ENCODE peak calls at places on chromosomes 5 and 9, in eight cellular contexts. W, I, P, J, F, B, X and Z are unnamed samples.

GRCh38 chr5:169574147-169574646 is 9.4 kb upstream of the SPDL1 start:
- DNase-seq in W (no peak), I (no peak), P (no peak), J (no peak), F (no peak), B (no peak), X (no peak), Z (no peak)

GRCh38 chr5:122726990-122727616 is 47.8 kb upstream of the SNX2 start:
- DNase-seq in W (no peak), I (no peak), P (no peak), J (peak), F (no peak), B (no peak), X (peak), Z (no peak)

GRCh38 chr9:98010450-98010849 is 27.3 kb downstream of the ANP32B start:
- DNase-seq in W (no peak), I (no peak), P (peak), J (peak), F (no peak), B (peak), X (peak), Z (no peak)

GRCh38 chr5:179863449-179864085 is 5.0 kb upstream of the MRNIP start:
- DNase-seq in W (no peak), I (no peak), P (no peak), J (no peak), F (no peak), B (no peak), X (no peak), Z (no peak)

GRCh38 chr5:103041071-103041676 is 78.8 kb downstream of the GIN1 start:
- DNase-seq in W (no peak), I (no peak), P (no peak), J (peak), F (no peak), B (no peak), X (peak), Z (no peak)

GRCh38 chr9:126472446-126472845 is 141.3 kb upstream of the LMX1B start:
- DNase-seq in W (no peak), I (no peak), P (no peak), J (no peak), F (no peak), B (no peak), X (no peak), Z (no peak)

GRCh38 chr5:110333384-110333783 is 393.1 kb downstream of the TMEM232 start:
- DNase-seq in W (no peak), I (no peak), P (peak), J (no peak), F (no peak), B (peak), X (no peak), Z (no peak)

GRCh38 chr5:6576861-6577501 is 55.9 kb downstream of the NSUN2 start:
- DNase-seq in W (peak), I (no peak), P (peak), J (peak), F (peak), B (peak), X (no peak), Z (no peak)

GRCh38 chr5:158541535-158541934 is 558.2 kb downstream of the EBF1 start:
- DNase-seq in W (no peak), I (no peak), P (no peak), J (no peak), F (no peak), B (no peak), X (no peak), Z (no peak)

GRCh38 chr5:156208271-156208670 is 118.7 kb upstream of the SGCD start:
- DNase-seq in W (peak), I (no peak), P (no peak), J (no peak), F (no peak), B (peak), X (no peak), Z (no peak)

GRCh38 chr9:81690251-81690851 is 1.0 kb upstream of the TLE1 start:
- DNase-seq in W (peak), I (peak), P (peak), J (no peak), F (peak), B (peak), X (no peak), Z (peak)

GRCh38 chr9:88775559-88775958 is 215.7 kb upstream of the S1PR3 start:
- DNase-seq in W (no peak), I (no peak), P (no peak), J (no peak), F (no peak), B (no peak), X (no peak), Z (no peak)

GRCh38 chr9:96136992-96137665 is 164.8 kb downstream of the HSD17B3 start:
- DNase-seq in W (no peak), I (peak), P (no peak), J (peak), F (no peak), B (peak), X (no peak), Z (no peak)

GRCh38 chr5:139147743-139148079 is 50.5 kb downstream of the SIL1 start:
- DNase-seq in W (no peak), I (peak), P (no peak), J (no peak), F (peak), B (no peak), X (no peak), Z (no peak)

GRCh38 chr5:98341038-98341710 is 432.3 kb upstream of the RGMB start:
- DNase-seq in W (no peak), I (no peak), P (no peak), J (no peak), F (no peak), B (no peak), X (peak), Z (no peak)

GRCh38 chr9:31119882-31120481 is 1264.5 kb upstream of the ACO1 start:
- DNase-seq in W (peak), I (no peak), P (peak), J (peak), F (no peak), B (peak), X (no peak), Z (no peak)

GRCh38 chr5:120258123-120258522 is 206.0 kb upstream of the PRR16 start:
- DNase-seq in W (no peak), I (no peak), P (no peak), J (no peak), F (no peak), B (no peak), X (no peak), Z (no peak)

GRCh38 chr5:83899351-83899970 is 178.8 kb upstream of the HAPLN1 start:
- DNase-seq in W (no peak), I (no peak), P (no peak), J (no peak), F (no peak), B (no peak), X (no peak), Z (no peak)

GRCh38 chr5:92838253-92838652 is 742.8 kb downstream of the NR2F1-AS1 start:
- DNase-seq in W (peak), I (no peak), P (no peak), J (peak), F (no peak), B (peak), X (no peak), Z (no peak)

GRCh38 chr9:126638571-126639132 is 24.9 kb downstream of the LMX1B start:
- DNase-seq in W (no peak), I (no peak), P (peak), J (no peak), F (no peak), B (peak), X (no peak), Z (no peak)

GRCh38 chr9:69535296-69535832 is 136.8 kb downstream of the APBA1 start:
- DNase-seq in W (no peak), I (no peak), P (no peak), J (no peak), F (no peak), B (no peak), X (no peak), Z (no peak)

GRCh38 chr5:92409131-92409530 is 1026.0 kb upstream of the ARRDC3 start:
- DNase-seq in W (no peak), I (no peak), P (no peak), J (no peak), F (no peak), B (no peak), X (no peak), Z (no peak)

GRCh38 chr5:93886917-93887361 is 145.5 kb upstream of the POU5F2 start:
- DNase-seq in W (no peak), I (no peak), P (no peak), J (no peak), F (no peak), B (no peak), X (no peak), Z (no peak)

GRCh38 chr5:93831449-93831848 is 90.0 kb upstream of the POU5F2 start:
- DNase-seq in W (no peak), I (no peak), P (no peak), J (no peak), F (no peak), B (no peak), X (peak), Z (no peak)

GRCh38 chr5:170273968-170274710 is 23.4 kb downstream of the LCP2 start:
- DNase-seq in W (peak), I (no peak), P (peak), J (no peak), F (no peak), B (peak), X (no peak), Z (no peak)

GRCh38 chr9:16058131-16058549 is 505.3 kb downstream of the CCDC171 start:
- DNase-seq in W (no peak), I (no peak), P (peak), J (peak), F (no peak), B (no peak), X (peak), Z (no peak)

GRCh38 chr5:172726966-172727365 is 44.0 kb downstream of the DUSP1 start:
- DNase-seq in W (no peak), I (no peak), P (no peak), J (no peak), F (no peak), B (no peak), X (no peak), Z (no peak)

GRCh38 chr5:61289241-61289640 is 42.8 kb upstream of the ZSWIM6 start:
- DNase-seq in W (no peak), I (no peak), P (no peak), J (no peak), F (no peak), B (peak), X (no peak), Z (no peak)
- TF ChIP-seq CTCF in W (no peak), I (no peak), P (no peak), J (no peak), F (no peak), B (peak), X (no peak), Z (no peak)

GRCh38 chr5:146909496-146910068 is 31.0 kb upstream of the PPP2R2B start:
- DNase-seq in W (no peak), I (no peak), P (no peak), J (no peak), F (no peak), B (no peak), X (no peak), Z (no peak)

GRCh38 chr5:146903789-146904188 is 25.2 kb upstream of the PPP2R2B start:
- DNase-seq in W (no peak), I (no peak), P (no peak), J (no peak), F (no peak), B (no peak), X (no peak), Z (no peak)

GRCh38 chr5:146910239-146910638 is 31.7 kb upstream of the PPP2R2B start:
- DNase-seq in W (no peak), I (no peak), P (no peak), J (no peak), F (no peak), B (no peak), X (no peak), Z (no peak)

GRCh38 chr5:146904890-146905289 is 26.3 kb upstream of the PPP2R2B start:
- DNase-seq in W (no peak), I (no peak), P (no peak), J (no peak), F (no peak), B (no peak), X (no peak), Z (no peak)

DNA sequence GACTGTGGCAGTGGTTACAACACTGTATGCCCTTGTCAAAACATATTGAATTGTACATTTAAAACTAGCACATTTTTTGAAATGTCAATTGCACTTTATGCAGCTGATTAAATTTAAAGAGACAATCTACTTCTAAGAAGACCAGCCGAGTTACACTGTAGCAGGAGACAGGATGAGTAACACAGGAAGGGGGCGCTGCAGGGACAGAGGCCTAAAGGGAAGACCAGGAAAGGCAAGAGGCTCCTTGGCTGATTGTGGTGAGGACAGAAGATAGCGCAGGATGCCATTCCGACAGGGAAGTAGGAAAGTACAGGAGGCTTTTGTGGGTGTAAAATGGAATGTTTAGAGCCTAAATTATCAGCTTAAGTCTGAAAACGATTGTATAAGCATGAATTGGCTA is 28.2 kb upstream of the PPP2R2B start:
- DNase-seq in W (peak), I (no peak), P (peak), J (no peak), F (no peak), B (peak), X (no peak), Z (no peak)
- TF ChIP-seq CTCF in W (no peak), I (no peak), P (peak), J (no peak), F (no peak), B (peak), X (no peak), Z (no peak)

DNA sequence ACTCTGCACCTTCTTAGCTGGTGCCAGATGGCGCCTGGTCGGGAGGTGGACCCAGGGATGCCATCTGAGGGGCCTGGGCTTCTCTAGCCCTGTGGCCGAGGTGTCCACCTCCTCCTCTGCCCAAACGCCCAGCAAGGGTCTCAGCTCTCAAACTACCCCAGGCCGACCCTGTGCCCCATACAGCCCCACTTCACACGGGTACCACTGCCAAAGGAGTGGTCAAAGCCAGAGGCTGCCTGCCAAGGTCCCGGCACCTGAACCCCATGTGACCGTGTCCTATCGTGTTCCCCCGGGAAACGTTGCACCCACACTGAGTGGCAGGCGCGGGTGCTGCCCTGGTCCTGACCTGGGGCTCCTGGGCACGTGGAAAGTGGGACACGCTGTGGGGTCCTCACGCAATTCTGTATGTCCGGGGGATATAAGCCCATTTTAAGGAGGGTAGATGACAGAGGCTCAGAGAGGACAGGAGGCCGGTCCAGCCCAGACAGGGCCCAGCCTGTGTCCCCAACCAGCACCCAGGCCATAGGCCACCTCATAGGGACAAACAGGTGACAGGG is 1.9 kb downstream of the ENTPD8 start:
- DNase-seq in W (no peak), I (peak), P (no peak), J (no peak), F (no peak), B (no peak), X (no peak), Z (no peak)
- TF ChIP-seq CTCF in W (no peak), I (no peak), P (no peak), J (no peak), F (no peak), B (no peak), X (no peak), Z (no peak)

GRCh38 chr9:129270903-129271431 is 92.9 kb upstream of the IER5L start:
- DNase-seq in W (no peak), I (peak), P (no peak), J (peak), F (no peak), B (no peak), X (peak), Z (no peak)
- TF ChIP-seq CTCF in W (no peak), I (no peak), P (no peak), J (no peak), F (no peak), B (no peak), X (no peak), Z (no peak)

GRCh38 chr9:20552874-20553624 is 69.2 kb downstream of the MLLT3 start:
- DNase-seq in W (no peak), I (no peak), P (no peak), J (no peak), F (no peak), B (no peak), X (no peak), Z (no peak)
- TF ChIP-seq CTCF in W (no peak), I (no peak), P (no peak), J (no peak), F (peak), B (no peak), X (peak), Z (peak)

DNA sequence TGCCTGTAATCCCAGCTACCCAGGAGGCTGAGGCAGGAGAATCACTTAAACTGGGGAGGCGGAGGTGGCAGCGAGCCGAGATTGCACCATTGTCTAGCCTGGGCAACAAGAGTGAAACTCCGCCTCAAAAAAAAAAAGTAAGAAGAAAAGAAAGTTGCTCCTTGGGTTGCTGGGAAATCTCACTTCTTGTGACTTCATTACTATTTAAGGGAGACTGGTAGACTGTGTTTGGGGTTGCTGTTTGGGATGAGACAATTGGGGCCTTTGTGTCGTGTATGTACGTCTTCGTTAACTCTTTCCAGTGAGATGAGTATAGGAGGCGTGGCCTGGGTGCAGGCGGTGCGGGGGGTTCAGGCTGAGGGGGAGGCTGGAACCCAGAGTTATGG is 11.6 kb downstream of the NDST1 start:
- DNase-seq in W (no peak), I (no peak), P (no peak), J (no peak), F (peak), B (no peak), X (no peak), Z (no peak)
- TF ChIP-seq CTCF in W (no peak), I (no peak), P (no peak), J (no peak), F (no peak), B (no peak), X (no peak), Z (no peak)

GRCh38 chr9:22308177-22308576 is 138.4 kb upstream of the DMRTA1 start:
- DNase-seq in W (no peak), I (no peak), P (no peak), J (no peak), F (peak), B (no peak), X (peak), Z (no peak)
- TF ChIP-seq CTCF in W (no peak), I (no peak), P (no peak), J (no peak), F (peak), B (no peak), X (peak), Z (no peak)

GRCh38 chr5:113091622-113092021 is 115.0 kb downstream of the DCP2 start:
- DNase-seq in W (no peak), I (no peak), P (no peak), J (no peak), F (no peak), B (no peak), X (no peak), Z (no peak)
- TF ChIP-seq CTCF in W (no peak), I (no peak), P (no peak), J (no peak), F (no peak), B (no peak), X (no peak), Z (no peak)

GRCh38 chr5:73303139-73304079 is 130.4 kb downstream of the TMEM174 start:
- DNase-seq in W (no peak), I (no peak), P (peak), J (no peak), F (no peak), B (peak), X (no peak), Z (no peak)
- TF ChIP-seq CTCF in W (peak), I (no peak), P (peak), J (no peak), F (no peak), B (peak), X (peak), Z (no peak)

GRCh38 chr9:122302541-122302940 is 37.9 kb downstream of the MRRF start:
- DNase-seq in W (no peak), I (no peak), P (no peak), J (no peak), F (no peak), B (no peak), X (no peak), Z (no peak)
- TF ChIP-seq CTCF in W (no peak), I (no peak), P (no peak), J (no peak), F (no peak), B (no peak), X (no peak), Z (no peak)